ENCODE peak calls at places on chromosomes 11 and 22, in six cellular contexts. O, S, M, J, Y and P are unnamed samples.

GRCh38 chr11:46256540-46257001 is 20.9 kb upstream of the CREB3L1 start:
- DNase-seq in Y (no peak), J (no peak), S (no peak), M (no peak), O (no peak), P (no peak)

GRCh38 chr11:2319791-2320481 is 18.1 kb downstream of the TSPAN32 start:
- DNase-seq in J (no peak), O (no peak), Y (no peak), M (no peak), S (no peak), P (no peak)

GRCh38 chr11:133520707-133521106 is 11.6 kb downstream of the OPCML start:
- DNase-seq in S (no peak), M (no peak), Y (no peak), J (no peak), O (no peak), P (no peak)

GRCh38 chr11:118903204-118904015 is 19.7 kb downstream of the CXCR5 start:
- DNase-seq in S (no peak), O (no peak), Y (no peak), J (no peak), M (no peak), P (no peak)

GRCh38 chr11:45565589-45565988 is 99.8 kb downstream of the CHST1 start:
- DNase-seq in O (no peak), Y (no peak), M (no peak), J (no peak), S (no peak), P (no peak)

GRCh38 chr11:125679397-125679796 is 1.2 kb downstream of the ACRV1 start:
- DNase-seq in Y (no peak), O (no peak), M (no peak), J (no peak), S (no peak), P (no peak)

GRCh38 chr22:35597692-35598395 is 19.3 kb downstream of the MB start:
- DNase-seq in M (peak), S (peak), J (no peak), O (no peak), Y (no peak), P (no peak)

GRCh38 chr11:111905391-111905790 is 6.2 kb downstream of the CRYAB start:
- DNase-seq in M (no peak), S (no peak), J (no peak), O (no peak), Y (no peak), P (no peak)

GRCh38 chr22:49569286-49570031 is 258.2 kb downstream of the BRD1 start:
- DNase-seq in M (no peak), Y (no peak), J (no peak), S (no peak), O (no peak), P (no peak)

GRCh38 chr11:20261526-20261925 is 101.3 kb upstream of the DBX1 start:
- DNase-seq in S (no peak), O (no peak), J (no peak), M (no peak), Y (no peak), P (no peak)

GRCh38 chr11:85551881-85552280 is 75.3 kb downstream of the DLG2 start:
- DNase-seq in O (no peak), M (no peak), J (no peak), Y (no peak), S (no peak), P (no peak)

GRCh38 chr22:31846161-31847115 is 92.6 kb downstream of the DEPDC5 start:
- DNase-seq in S (no peak), J (no peak), O (no peak), M (no peak), Y (no peak), P (no peak)

GRCh38 chr11:69122337-69122641 is 33.4 kb upstream of the SMIM38 start:
- DNase-seq in M (no peak), S (no peak), J (no peak), Y (no peak), O (no peak), P (no peak)
- H3K27ac ChIP-seq in M (peak), S (no peak), J (no peak), Y (peak), O (no peak), P (no peak)

DNA sequence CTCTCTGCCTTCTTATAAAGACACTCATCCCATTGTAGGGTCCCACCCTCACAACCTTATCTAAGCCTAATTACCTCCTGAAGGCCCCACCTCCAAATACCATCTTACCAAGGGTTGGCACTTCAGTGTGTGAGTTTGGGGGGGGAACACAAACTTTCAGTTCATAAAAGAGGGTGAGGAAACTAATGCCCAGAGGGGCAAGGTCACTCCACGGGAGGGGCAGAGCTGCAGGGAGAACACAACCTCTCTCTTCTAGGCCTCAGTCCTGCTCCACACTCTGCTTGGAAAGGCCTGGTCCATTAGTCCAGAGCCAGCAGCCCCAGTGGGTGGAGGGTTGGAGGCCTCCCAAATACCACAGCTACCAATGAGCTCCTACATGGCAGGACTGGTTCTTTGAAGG is 2.7 kb upstream of the BATF2 start:
- DNase-seq in S (no peak), J (no peak), O (no peak), M (no peak), Y (no peak), P (no peak)
- H3K27ac ChIP-seq in S (no peak), J (no peak), O (no peak), M (no peak), Y (no peak), P (no peak)

DNA sequence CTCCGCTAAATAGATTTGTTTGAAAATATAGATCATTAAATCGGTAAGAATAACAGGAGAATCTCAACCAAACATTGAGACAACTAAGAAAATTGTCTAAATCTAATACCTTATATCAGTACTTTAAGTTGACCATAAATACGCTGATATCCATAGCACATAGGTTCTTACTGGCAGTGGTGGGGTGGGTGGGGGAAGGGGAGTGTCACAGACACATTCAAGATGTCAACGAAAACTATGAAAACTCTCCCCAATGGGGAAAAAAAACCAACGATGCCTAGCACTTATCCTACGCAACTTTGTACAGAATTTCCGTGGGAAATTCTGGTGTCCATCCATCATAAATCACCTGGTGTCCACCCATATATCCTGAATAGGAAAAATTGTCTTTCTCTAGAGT is 6.2 kb downstream of the GRAP2 start:
- DNase-seq in S (no peak), O (no peak), M (no peak), Y (no peak), J (no peak), P (no peak)
- H3K27ac ChIP-seq in S (no peak), O (no peak), M (no peak), Y (peak), J (peak), P (no peak)

DNA sequence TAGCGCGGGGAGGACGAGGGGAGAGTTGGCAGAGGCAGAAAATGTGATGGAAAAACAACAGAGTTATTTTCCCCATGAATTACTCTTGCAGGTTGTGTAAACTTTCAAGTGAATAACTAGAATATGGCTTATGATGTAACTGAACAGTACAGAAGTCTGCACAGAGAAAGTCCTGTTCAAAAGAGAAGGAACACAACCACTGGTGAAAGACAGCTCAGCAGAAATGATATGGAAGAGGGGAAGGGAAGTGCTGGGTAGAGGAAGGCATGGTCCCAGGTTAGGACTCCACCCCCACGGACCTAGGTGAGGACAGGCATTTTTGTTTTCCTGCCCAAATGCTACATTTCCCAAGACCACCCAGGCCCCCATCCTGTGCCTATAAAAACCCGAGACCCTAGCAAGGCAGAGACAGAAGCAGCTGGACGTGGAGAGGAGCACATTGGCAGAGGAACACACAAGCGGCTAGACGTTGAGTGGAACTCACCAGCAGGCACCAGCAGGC is 77.7 kb downstream of the MAML2 start:
- DNase-seq in O (no peak), M (no peak), Y (no peak), S (no peak), J (no peak), P (no peak)
- H3K27ac ChIP-seq in O (no peak), M (peak), Y (no peak), S (no peak), J (no peak), P (no peak)

GRCh38 chr11:28874706-28875105 is 766.5 kb downstream of the METTL15 start:
- DNase-seq in O (no peak), Y (no peak), M (no peak), J (no peak), S (no peak), P (no peak)

GRCh38 chr11:28878025-28878424 is 769.8 kb downstream of the METTL15 start:
- DNase-seq in O (no peak), M (no peak), S (no peak), Y (no peak), J (no peak), P (no peak)

GRCh38 chr11:28877366-28877765 is 769.2 kb downstream of the METTL15 start:
- DNase-seq in S (no peak), O (no peak), Y (no peak), J (no peak), M (no peak), P (no peak)

GRCh38 chr11:28879869-28880268 is 771.7 kb downstream of the METTL15 start:
- DNase-seq in M (no peak), O (no peak), J (no peak), Y (no peak), S (no peak), P (no peak)
- H3K27ac ChIP-seq in M (no peak), O (no peak), J (no peak), Y (no peak), S (no peak), P (no peak)

GRCh38 chr22:45452565-45453449 is 39.3 kb downstream of the RIBC2 start:
- DNase-seq in O (no peak), J (no peak), M (no peak), Y (no peak), S (no peak), P (no peak)

GRCh38 chr22:45450101-45450785 is 36.8 kb downstream of the RIBC2 start:
- DNase-seq in S (no peak), Y (no peak), M (no peak), J (no peak), O (no peak), P (no peak)

GRCh38 chr22:45453764-45454163 is 40.3 kb downstream of the RIBC2 start:
- DNase-seq in O (no peak), M (no peak), Y (no peak), J (no peak), S (no peak), P (no peak)

GRCh38 chr22:45450931-45451651 is 37.6 kb downstream of the RIBC2 start:
- DNase-seq in M (no peak), J (no peak), S (no peak), Y (no peak), O (no peak), P (no peak)

DNA sequence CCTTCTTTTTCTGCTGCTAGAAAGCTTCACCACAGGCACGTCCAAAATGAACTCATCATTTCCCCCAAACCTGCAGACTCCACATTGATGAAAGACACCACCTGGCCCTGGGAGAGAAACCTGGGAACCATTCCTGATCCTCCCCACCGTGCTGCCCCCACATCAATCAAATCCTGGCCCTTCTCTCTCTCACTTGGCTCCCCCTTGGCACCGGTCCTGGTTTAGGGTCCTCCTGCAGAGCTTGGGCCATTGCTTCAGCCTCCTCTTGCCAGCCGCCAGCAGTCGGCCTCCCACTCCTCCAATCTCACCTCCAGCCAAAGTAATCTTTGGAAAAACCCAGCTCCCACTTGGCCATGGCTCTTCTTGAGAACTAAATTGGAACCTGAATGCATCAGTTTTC is 38.5 kb downstream of the RIBC2 start:
- DNase-seq in Y (no peak), S (no peak), J (no peak), O (no peak), M (no peak), P (no peak)
- H3K27ac ChIP-seq in Y (no peak), S (no peak), J (no peak), O (no peak), M (peak), P (no peak)

GRCh38 chr11:22115470-22116037 is 77.3 kb upstream of the ANO5 start:
- DNase-seq in J (no peak), O (no peak), Y (no peak), S (no peak), M (no peak), P (no peak)
- H3K27ac ChIP-seq in J (no peak), O (no peak), Y (no peak), S (no peak), M (no peak), P (no peak)

GRCh38 chr11:130022799-130023198 is 20.2 kb upstream of the PRDM10 start:
- DNase-seq in J (no peak), M (no peak), O (no peak), Y (no peak), S (no peak), P (no peak)
- H3K27ac ChIP-seq in J (no peak), M (no peak), O (no peak), Y (no peak), S (no peak), P (no peak)

DNA sequence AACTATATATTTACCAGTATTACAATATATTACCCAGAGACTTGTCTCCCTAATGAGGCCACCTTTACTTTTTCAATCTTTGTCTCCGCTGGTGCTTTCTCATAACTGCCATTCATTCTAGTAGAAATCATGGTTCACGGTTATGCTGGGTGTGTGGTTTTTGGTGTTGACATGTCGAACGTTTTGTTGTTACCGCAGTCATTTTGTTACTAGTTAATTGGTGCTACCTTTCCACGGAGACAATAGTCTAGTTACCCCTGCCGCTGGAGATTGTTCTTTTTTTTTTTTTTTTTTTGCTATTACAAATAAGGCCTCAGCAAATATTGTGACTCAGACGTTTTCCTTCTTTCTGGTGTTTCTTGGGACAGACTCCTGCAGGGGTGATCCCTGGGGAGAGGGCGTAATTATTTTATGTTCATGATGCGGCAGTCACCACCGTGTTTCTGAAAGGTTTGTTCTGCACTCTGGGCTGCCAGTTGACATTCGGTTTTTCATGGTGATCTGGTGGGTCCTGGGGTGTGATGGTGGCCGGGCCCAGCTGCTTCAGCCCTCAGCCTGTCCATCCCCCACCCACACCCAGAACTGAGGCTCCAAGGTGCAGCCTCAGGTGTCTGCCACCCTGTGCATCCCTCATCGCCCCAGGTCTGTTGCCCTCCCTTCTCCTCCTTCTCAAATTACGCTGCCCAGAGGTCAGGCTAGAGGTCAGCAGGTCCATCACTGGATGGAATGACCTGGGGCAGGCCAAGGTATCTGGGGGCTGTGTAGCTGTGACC is 28.6 kb downstream of the LRP5 start:
- DNase-seq in M (no peak), O (no peak), Y (peak), S (no peak), J (no peak), P (no peak)
- H3K27ac ChIP-seq in M (peak), O (no peak), Y (no peak), S (no peak), J (no peak), P (no peak)

DNA sequence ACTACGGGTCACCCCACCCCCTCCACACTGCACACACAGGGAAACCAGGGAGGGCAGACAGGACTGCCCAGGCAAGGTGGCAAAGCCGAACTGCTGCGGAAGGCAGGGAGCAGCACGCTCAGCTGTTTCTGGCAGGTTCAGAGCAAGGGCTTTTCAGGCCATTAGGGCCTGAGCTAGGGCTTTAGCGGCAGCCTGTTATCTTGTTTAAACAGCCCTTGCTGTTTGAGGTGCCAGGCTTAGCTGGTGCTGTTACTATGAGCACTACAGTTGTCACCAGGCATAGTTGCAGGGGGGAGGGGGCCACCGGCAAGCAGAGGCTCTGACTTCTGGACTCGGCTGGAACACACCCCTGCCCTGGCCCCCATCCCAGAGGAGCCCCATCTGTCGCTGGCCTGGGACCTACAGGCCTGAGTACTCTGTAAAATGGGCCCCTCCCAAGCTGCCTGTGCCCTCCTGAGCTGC is 34.9 kb downstream of the RSPH14 start:
- DNase-seq in J (no peak), M (no peak), Y (no peak), O (no peak), S (no peak), P (no peak)
- H3K27ac ChIP-seq in J (no peak), M (no peak), Y (no peak), O (no peak), S (no peak), P (peak)